ENCODE peak calls at places on chromosomes 4 and X, in six cellular contexts. I is MM.1S, X is GM23338, E is neural progenitor cell, O is OCI-LY7, W is HCT116. G is an unnamed sample.

GRCh38 chr4:95676190-95676589 is 127.4 kb upstream of the UNC5C start:
- DNase-seq in O (no peak), E (no peak), I (no peak), W (no peak), X (no peak), G (no peak)

GRCh38 chrX:402857-403256 is 16.1 kb upstream of the PPP2R3B start:
- DNase-seq in O (no peak), I (no peak), X (no peak), W (no peak), E (no peak), G (no peak)

GRCh38 chr4:144644368-144645101 is 1.4 kb upstream of the HHIP start:
- DNase-seq in E (no peak), X (no peak), I (no peak), O (no peak), W (no peak), G (no peak)

GRCh38 chr4:35151816-35152572 is 1092.3 kb downstream of the ARAP2 start:
- DNase-seq in X (peak; percentile 66), E (peak; percentile 63), O (peak; percentile 3), I (peak; percentile 13), W (peak; percentile 29), G (peak; percentile 44)

GRCh38 chr4:40749717-40750460 is at the start of gene NSUN7:
- DNase-seq in I (no peak), E (peak; percentile 89), O (peak; percentile 49), X (peak; percentile 97), W (no peak), G (peak; percentile 92)

GRCh38 chr4:4848540-4848939 is 10.9 kb upstream of the MSX1 start:
- DNase-seq in I (no peak), E (no peak), O (no peak), W (no peak), X (no peak), G (no peak)

GRCh38 chr4:38409852-38410251 is 254.1 kb upstream of the KLF3 start:
- DNase-seq in E (no peak), X (no peak), W (no peak), O (no peak), I (no peak), G (no peak)

GRCh38 chr4:88830576-88830975 is 132.9 kb upstream of the NAP1L5 start:
- DNase-seq in E (no peak), I (no peak), W (no peak), O (no peak), X (no peak), G (no peak)

GRCh38 chr4:37661643-37662221 is 24.4 kb downstream of the RELL1 start:
- DNase-seq in X (no peak), E (no peak), W (no peak), I (no peak), O (no peak), G (no peak)

GRCh38 chr4:148397006-148397673 is 45.1 kb downstream of the NR3C2 start:
- DNase-seq in O (no peak), X (no peak), I (no peak), W (no peak), E (no peak), G (no peak)

DNA sequence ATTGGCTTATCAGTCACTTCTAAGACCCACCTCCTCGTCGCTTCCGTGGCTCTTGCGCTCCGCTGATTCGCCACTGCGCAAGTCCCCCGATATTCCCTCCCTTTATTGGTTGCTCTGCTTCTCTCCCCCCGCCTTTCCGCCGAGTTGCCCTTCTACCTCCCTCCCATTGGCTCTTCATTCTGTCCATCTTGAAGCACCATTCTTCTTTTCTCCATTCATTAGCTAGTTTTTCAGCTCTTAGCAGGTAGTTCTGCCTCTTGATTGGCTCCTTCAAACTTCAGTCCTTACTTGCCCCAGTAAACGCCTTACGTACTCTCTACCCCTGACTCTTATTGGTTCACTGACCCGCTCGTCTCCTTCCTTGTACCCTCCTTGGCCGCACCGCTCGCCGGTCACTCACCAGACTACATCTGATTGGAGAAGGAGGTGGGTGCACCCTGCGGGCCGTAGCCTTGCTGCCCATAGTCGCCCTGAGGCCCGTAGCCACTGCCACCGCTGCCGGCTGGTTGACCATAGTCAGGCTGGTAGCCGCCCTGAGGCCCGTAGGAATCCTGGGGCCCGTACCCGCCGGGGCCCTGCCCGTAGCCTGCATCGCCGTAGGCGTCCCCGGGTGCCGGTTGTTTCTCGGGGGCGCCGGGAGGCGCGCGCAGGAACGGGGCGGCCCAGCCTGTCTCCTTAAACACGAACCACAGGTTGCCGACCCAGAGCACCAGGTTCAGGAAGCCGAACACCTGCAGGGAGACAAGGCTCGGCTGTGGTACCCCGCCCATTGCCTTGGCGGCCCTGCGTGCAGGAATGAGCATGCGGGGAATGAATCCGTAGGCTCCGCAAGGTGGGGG is 5.1 kb upstream of the PRICKLE3 start:
- DNase-seq in X (peak; percentile 96), E (peak; percentile 96), I (peak; percentile 96), O (peak; percentile 97), W (peak; percentile 99), G (peak; percentile 95)
- TF ChIP-seq EZH2phosphoT487 in X (no peak), E (no peak), I (no peak), O (no peak), W (no peak), G (no peak)

GRCh38 chr4:25760518-25761157 is 102.2 kb downstream of the SEL1L3 start:
- DNase-seq in I (no peak), W (no peak), O (no peak), X (no peak), E (no peak), G (no peak)
- H3K36me3 ChIP-seq in I (no peaks in the 10 kb centered on the region), W (peaks cover 19% of the 10 kb centered on the region), O (peaks cover 98% of the 10 kb centered on the region), X (peaks cover 22% of the 10 kb centered on the region), E (peaks cover 4% of the 10 kb centered on the region), G (no peaks in the 10 kb centered on the region)

GRCh38 chr4:184355111-184355604 is 119.2 kb downstream of the IRF2 start:
- DNase-seq in I (peak; percentile 81), W (peak; percentile 7), X (no peak), O (peak; percentile 68), E (no peak), G (peak; percentile 56)

GRCh38 chr4:184356366-184356765 is 118.0 kb downstream of the IRF2 start:
- DNase-seq in O (no peak), W (no peak), E (no peak), I (no peak), X (no peak), G (no peak)

GRCh38 chr4:184357164-184357563 is 117.2 kb downstream of the IRF2 start:
- DNase-seq in O (no peak), X (no peak), I (no peak), W (no peak), E (no peak), G (no peak)

GRCh38 chr4:184357783-184358182 is 116.6 kb downstream of the IRF2 start:
- DNase-seq in X (no peak), O (no peak), W (no peak), E (no peak), I (no peak), G (no peak)

DNA sequence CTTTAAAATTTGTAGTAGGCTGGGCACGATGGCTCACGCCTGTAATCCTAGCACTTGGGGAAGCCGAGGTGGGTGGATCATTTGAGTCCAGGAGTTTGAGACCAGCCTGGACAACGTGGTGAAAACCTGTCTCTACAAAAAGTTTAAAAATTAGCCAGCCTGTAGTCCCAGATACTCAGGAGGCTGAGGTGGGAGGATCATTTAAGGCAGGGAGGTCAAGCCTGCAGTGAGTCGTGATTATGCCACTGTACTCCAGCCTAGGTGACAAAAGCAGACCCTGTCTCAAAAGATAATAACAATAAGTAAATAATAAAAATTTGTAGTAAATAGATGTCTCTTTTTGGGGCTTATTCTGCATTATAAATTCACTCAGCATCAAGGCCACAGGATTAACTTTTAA is 118.5 kb downstream of the IRF2 start:
- DNase-seq in X (no peak), O (no peak), I (peak; percentile 5), E (no peak), W (no peak), G (no peak)
- TF ChIP-seq EZH2phosphoT487 in X (no peak), O (no peak), I (no peak), E (no peak), W (no peak), G (no peak)

GRCh38 chr4:83831588-83831987 is 295.7 kb downstream of the GPAT3 start:
- DNase-seq in X (no peak), I (no peak), O (no peak), E (no peak), W (no peak), G (no peak)
- H3K36me3 ChIP-seq in X (no peaks in the 10 kb centered on the region), I (no peaks in the 10 kb centered on the region), O (no peaks in the 10 kb centered on the region), E (no peaks in the 10 kb centered on the region), W (no peaks in the 10 kb centered on the region), G (no peaks in the 10 kb centered on the region)

GRCh38 chr4:67275179-67275750 is 270.0 kb downstream of the CENPC start:
- DNase-seq in I (no peak), E (no peak), X (no peak), O (no peak), W (no peak), G (no peak)
- TF ChIP-seq EZH2phosphoT487 in I (no peak), E (no peak), X (no peak), O (no peak), W (no peak), G (no peak)

GRCh38 chr4:772118-772517 is 53.8 kb downstream of the CPLX1 start:
- DNase-seq in X (no peak), W (no peak), E (no peak), O (no peak), I (no peak), G (no peak)
- H3K36me3 ChIP-seq in X (peaks cover 23% of the 10 kb centered on the region), W (peaks cover 22% of the 10 kb centered on the region), E (peaks cover 17% of the 10 kb centered on the region), O (peaks cover 91% of the 10 kb centered on the region), I (peaks cover 20% of the 10 kb centered on the region), G (no peaks in the 10 kb centered on the region)

DNA sequence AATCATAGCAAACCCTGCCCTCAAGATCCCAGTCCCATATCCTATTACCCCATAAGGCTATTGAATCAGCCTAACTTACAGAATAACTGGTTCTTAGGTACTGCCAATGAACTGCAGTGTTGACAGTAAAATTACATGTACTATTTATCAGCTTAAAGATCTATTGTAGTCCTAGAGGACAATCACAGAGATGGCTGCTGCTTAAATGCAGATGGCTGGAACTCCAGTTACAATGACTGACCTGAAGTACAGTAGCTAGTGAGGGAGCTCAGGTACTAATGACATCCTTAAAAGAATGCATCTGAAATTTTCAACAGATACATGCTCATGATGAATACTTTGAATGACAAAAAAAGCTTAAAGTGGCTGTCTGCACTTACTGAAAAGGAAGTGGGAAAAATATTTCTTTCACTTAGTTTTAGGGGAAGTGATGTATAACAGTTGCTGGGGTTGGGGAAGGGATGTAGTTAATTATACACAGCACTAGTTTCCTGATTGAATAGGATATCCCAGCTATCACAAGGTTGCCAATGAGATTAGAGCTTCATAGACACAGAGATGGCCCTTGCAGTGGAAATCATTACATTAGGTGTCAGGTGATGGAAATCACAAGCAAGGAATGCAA is 42.0 kb downstream of the USP26 start:
- DNase-seq in W (no peak), E (no peak), I (no peak), O (no peak), X (no peak), G (no peak)
- TF ChIP-seq EZH2phosphoT487 in W (no peak), E (no peak), I (no peak), O (no peak), X (no peak), G (no peak)